ENCODE peak calls at places on chromosomes 13 and 19, in five cellular contexts. One of them, this sample, is unnamed.

GRCh38 chr13:42538996-42539395 is 35.0 kb upstream of the TNFSF11 start:
- DNase-seq in epithelial cell of esophagus: no peak
- DNase-seq in lower leg skin: no peak
- DNase-seq in cardiac muscle cell: no peak
- DNase-seq in HL-60: no peak
- DNase-seq in this sample: no peak

GRCh38 chr19:39407644-39408391 is 1.2 kb downstream of the ZFP36 start:
- DNase-seq in HL-60: peak
- DNase-seq in lower leg skin: peak
- DNase-seq in cardiac muscle cell: no peak
- DNase-seq in epithelial cell of esophagus: peak
- DNase-seq in this sample: peak

GRCh38 chr19:46650445-46650844 is 10.5 kb downstream of the DACT3 start:
- DNase-seq in HL-60: no peak
- DNase-seq in epithelial cell of esophagus: no peak
- DNase-seq in lower leg skin: no peak
- DNase-seq in cardiac muscle cell: no peak
- DNase-seq in this sample: no peak

GRCh38 chr19:17784201-17785008 is 10.5 kb upstream of the B3GNT3 start:
- DNase-seq in cardiac muscle cell: peak
- DNase-seq in lower leg skin: no peak
- DNase-seq in epithelial cell of esophagus: peak
- DNase-seq in HL-60: peak
- DNase-seq in this sample: peak

GRCh38 chr19:10471909-10472308 is 31.2 kb downstream of the KEAP1 start:
- DNase-seq in epithelial cell of esophagus: peak
- DNase-seq in cardiac muscle cell: peak
- DNase-seq in lower leg skin: no peak
- DNase-seq in HL-60: peak
- DNase-seq in this sample: peak

GRCh38 chr13:44140146-44140545 is 233.5 kb upstream of the SERP2 start:
- DNase-seq in HL-60: no peak
- DNase-seq in cardiac muscle cell: no peak
- DNase-seq in epithelial cell of esophagus: no peak
- DNase-seq in lower leg skin: no peak
- DNase-seq in this sample: no peak

GRCh38 chr13:70817571-70817970 is 709.3 kb upstream of the KLHL1 start:
- DNase-seq in lower leg skin: no peak
- DNase-seq in cardiac muscle cell: no peak
- DNase-seq in epithelial cell of esophagus: peak
- DNase-seq in HL-60: no peak
- DNase-seq in this sample: no peak

GRCh38 chr13:79937311-79938243 is 403.3 kb downstream of the SPRY2 start:
- DNase-seq in HL-60: no peak
- DNase-seq in lower leg skin: no peak
- DNase-seq in epithelial cell of esophagus: no peak
- DNase-seq in cardiac muscle cell: no peak
- DNase-seq in this sample: no peak

GRCh38 chr13:48567521-48568331 is 34.8 kb upstream of the RCBTB2 start:
- DNase-seq in HL-60: peak
- DNase-seq in epithelial cell of esophagus: peak
- DNase-seq in cardiac muscle cell: no peak
- DNase-seq in lower leg skin: no peak
- DNase-seq in this sample: no peak

GRCh38 chr13:112618501-112618900 is 30.5 kb upstream of the TUBGCP3 start:
- DNase-seq in cardiac muscle cell: no peak
- DNase-seq in epithelial cell of esophagus: no peak
- DNase-seq in HL-60: no peak
- DNase-seq in lower leg skin: no peak
- DNase-seq in this sample: no peak

GRCh38 chr13:80214521-80214941 is 126.4 kb downstream of the SPRY2 start:
- DNase-seq in cardiac muscle cell: no peak
- DNase-seq in lower leg skin: no peak
- DNase-seq in epithelial cell of esophagus: no peak
- DNase-seq in HL-60: no peak
- DNase-seq in this sample: no peak

GRCh38 chr19:28999733-29000433 is 213.1 kb downstream of the UQCRFS1 start:
- DNase-seq in epithelial cell of esophagus: no peak
- DNase-seq in HL-60: no peak
- DNase-seq in lower leg skin: no peak
- DNase-seq in cardiac muscle cell: no peak
- DNase-seq in this sample: no peak

GRCh38 chr13:111947026-111947810 is 119.7 kb upstream of the SOX1 start:
- DNase-seq in HL-60: no peak
- DNase-seq in lower leg skin: peak
- DNase-seq in epithelial cell of esophagus: peak
- DNase-seq in cardiac muscle cell: no peak
- DNase-seq in this sample: no peak

GRCh38 chr19:55118401-55118991 is 1.1 kb upstream of the PPP1R12C start:
- DNase-seq in lower leg skin: no peak
- DNase-seq in cardiac muscle cell: peak
- DNase-seq in HL-60: peak
- DNase-seq in epithelial cell of esophagus: no peak
- DNase-seq in this sample: no peak

GRCh38 chr19:37698216-37698615 is 21.3 kb downstream of the ZNF607 start:
- DNase-seq in epithelial cell of esophagus: no peak
- DNase-seq in lower leg skin: no peak
- DNase-seq in cardiac muscle cell: no peak
- DNase-seq in HL-60: no peak
- DNase-seq in this sample: no peak

GRCh38 chr13:67725999-67726398 is 495.9 kb upstream of the PCDH9 start:
- DNase-seq in HL-60: no peak
- DNase-seq in cardiac muscle cell: no peak
- DNase-seq in epithelial cell of esophagus: no peak
- DNase-seq in lower leg skin: no peak
- DNase-seq in this sample: no peak

GRCh38 chr19:1066748-1067340 is at the start of gene ARHGAP45:
- DNase-seq in cardiac muscle cell: no peak
- DNase-seq in epithelial cell of esophagus: no peak
- DNase-seq in lower leg skin: no peak
- DNase-seq in HL-60: peak
- DNase-seq in this sample: no peak

GRCh38 chr13:45333973-45334922 is 6.7 kb downstream of the TPT1 start:
- DNase-seq in lower leg skin: no peak
- DNase-seq in HL-60: peak
- DNase-seq in epithelial cell of esophagus: no peak
- DNase-seq in cardiac muscle cell: no peak
- DNase-seq in this sample: peak

GRCh38 chr13:85363504-85363903 is 435.7 kb downstream of the SLITRK6 start:
- DNase-seq in epithelial cell of esophagus: no peak
- DNase-seq in cardiac muscle cell: no peak
- DNase-seq in lower leg skin: no peak
- DNase-seq in HL-60: no peak
- DNase-seq in this sample: no peak

GRCh38 chr13:91078093-91078679 is 269.3 kb upstream of the MIR17HG start:
- DNase-seq in HL-60: no peak
- DNase-seq in cardiac muscle cell: peak
- DNase-seq in lower leg skin: no peak
- DNase-seq in epithelial cell of esophagus: peak
- DNase-seq in this sample: no peak

GRCh38 chr13:79772811-79773210 is 291.9 kb downstream of the NDFIP2 start:
- DNase-seq in HL-60: no peak
- DNase-seq in epithelial cell of esophagus: no peak
- DNase-seq in cardiac muscle cell: no peak
- DNase-seq in lower leg skin: no peak
- DNase-seq in this sample: no peak

GRCh38 chr19:3801412-3802096 is 15.4 kb upstream of the MATK start:
- DNase-seq in lower leg skin: peak
- DNase-seq in epithelial cell of esophagus: peak
- DNase-seq in cardiac muscle cell: peak
- DNase-seq in HL-60: no peak
- DNase-seq in this sample: no peak
- TF ChIP-seq CTCF in lower leg skin: no peak
- TF ChIP-seq CTCF in epithelial cell of esophagus: peak
- TF ChIP-seq CTCF in cardiac muscle cell: peak
- TF ChIP-seq CTCF in HL-60: no peak
- TF ChIP-seq CTCF in this sample: peak

DNA sequence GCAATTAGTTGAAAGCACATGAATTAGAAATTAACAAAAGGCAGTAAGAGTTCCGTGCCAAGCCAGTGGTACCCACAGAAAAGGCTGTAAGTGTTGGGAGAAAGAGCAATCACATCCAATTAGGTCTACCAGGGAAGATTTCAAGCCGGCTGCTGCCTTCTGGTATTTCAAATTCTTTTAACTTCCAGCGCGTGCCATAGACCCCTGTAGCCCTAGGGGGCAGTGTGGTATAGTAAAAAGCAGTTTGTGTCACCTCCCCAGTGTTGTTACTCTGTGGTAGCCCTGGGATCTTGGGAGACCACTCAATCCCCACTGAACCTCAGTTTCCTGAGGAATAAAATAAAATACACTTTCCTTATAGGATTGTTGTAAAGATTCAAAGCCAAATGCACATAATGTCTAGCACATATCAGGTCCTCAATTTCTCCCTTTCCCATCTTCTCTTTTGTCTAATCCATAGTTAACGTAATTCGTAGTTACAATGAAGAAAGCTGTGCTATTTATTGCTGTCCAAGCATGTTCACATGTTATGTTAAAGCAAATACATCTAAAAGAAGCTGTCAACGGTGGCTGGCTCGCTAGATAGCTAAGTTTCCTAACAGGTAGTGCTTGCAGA is 230.2 kb downstream of the TDRD3 start:
- DNase-seq in epithelial cell of esophagus: peak
- DNase-seq in HL-60: peak
- DNase-seq in cardiac muscle cell: peak
- DNase-seq in lower leg skin: no peak
- DNase-seq in this sample: peak
- TF ChIP-seq CTCF in epithelial cell of esophagus: peak
- TF ChIP-seq CTCF in HL-60: peak
- TF ChIP-seq CTCF in cardiac muscle cell: peak
- TF ChIP-seq CTCF in lower leg skin: no peak
- TF ChIP-seq CTCF in this sample: peak

GRCh38 chr13:110123041-110123809 is 183.7 kb downstream of the COL4A1 start:
- DNase-seq in HL-60: no peak
- DNase-seq in epithelial cell of esophagus: peak
- DNase-seq in lower leg skin: peak
- DNase-seq in cardiac muscle cell: no peak
- DNase-seq in this sample: no peak

GRCh38 chr13:110124201-110124600 is 182.8 kb downstream of the COL4A1 start:
- DNase-seq in cardiac muscle cell: no peak
- DNase-seq in lower leg skin: no peak
- DNase-seq in HL-60: no peak
- DNase-seq in epithelial cell of esophagus: no peak
- DNase-seq in this sample: no peak

GRCh38 chr13:110126391-110126961 is 180.5 kb downstream of the COL4A1 start:
- DNase-seq in HL-60: no peak
- DNase-seq in lower leg skin: peak
- DNase-seq in epithelial cell of esophagus: peak
- DNase-seq in cardiac muscle cell: peak
- DNase-seq in this sample: peak

GRCh38 chr13:110125613-110126272 is 181.2 kb downstream of the COL4A1 start:
- DNase-seq in HL-60: no peak
- DNase-seq in lower leg skin: peak
- DNase-seq in epithelial cell of esophagus: no peak
- DNase-seq in cardiac muscle cell: no peak
- DNase-seq in this sample: no peak

GRCh38 chr13:110125157-110125556 is 181.8 kb downstream of the COL4A1 start:
- DNase-seq in lower leg skin: peak
- DNase-seq in epithelial cell of esophagus: no peak
- DNase-seq in cardiac muscle cell: no peak
- DNase-seq in HL-60: no peak
- DNase-seq in this sample: no peak
- TF ChIP-seq CTCF in lower leg skin: no peak
- TF ChIP-seq CTCF in epithelial cell of esophagus: no peak
- TF ChIP-seq CTCF in cardiac muscle cell: no peak
- TF ChIP-seq CTCF in HL-60: no peak
- TF ChIP-seq CTCF in this sample: peak

DNA sequence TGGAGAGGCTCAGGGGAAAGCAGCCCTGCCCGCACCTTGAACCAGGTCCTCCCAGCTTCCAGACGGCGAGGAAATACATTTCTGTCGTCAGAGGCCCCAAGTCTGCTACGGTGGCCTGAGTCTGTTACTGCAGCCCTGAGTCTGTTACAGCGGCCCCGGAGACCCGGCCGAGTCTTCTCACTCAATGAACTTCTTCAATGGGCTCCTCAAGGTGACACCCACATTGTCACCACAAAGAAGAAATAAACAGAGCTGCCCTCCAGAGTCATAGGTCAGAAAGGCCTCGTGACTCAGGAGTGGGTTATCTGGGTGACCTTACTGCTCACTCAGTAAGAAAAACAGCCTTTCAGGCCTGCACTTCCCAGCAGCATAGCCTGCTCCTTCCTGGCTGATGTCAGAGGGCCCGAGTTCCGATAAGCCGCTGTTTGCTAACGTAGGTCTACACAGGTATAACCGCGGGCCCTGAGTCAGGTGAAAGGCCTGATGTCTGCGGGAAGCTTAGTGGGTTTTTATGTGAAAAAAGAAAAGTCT is 66.9 kb upstream of the TM9SF2 start:
- DNase-seq in HL-60: no peak
- DNase-seq in cardiac muscle cell: no peak
- DNase-seq in lower leg skin: no peak
- DNase-seq in epithelial cell of esophagus: no peak
- DNase-seq in this sample: no peak
- TF ChIP-seq CTCF in HL-60: no peak
- TF ChIP-seq CTCF in cardiac muscle cell: no peak
- TF ChIP-seq CTCF in lower leg skin: no peak
- TF ChIP-seq CTCF in epithelial cell of esophagus: no peak
- TF ChIP-seq CTCF in this sample: peak

DNA sequence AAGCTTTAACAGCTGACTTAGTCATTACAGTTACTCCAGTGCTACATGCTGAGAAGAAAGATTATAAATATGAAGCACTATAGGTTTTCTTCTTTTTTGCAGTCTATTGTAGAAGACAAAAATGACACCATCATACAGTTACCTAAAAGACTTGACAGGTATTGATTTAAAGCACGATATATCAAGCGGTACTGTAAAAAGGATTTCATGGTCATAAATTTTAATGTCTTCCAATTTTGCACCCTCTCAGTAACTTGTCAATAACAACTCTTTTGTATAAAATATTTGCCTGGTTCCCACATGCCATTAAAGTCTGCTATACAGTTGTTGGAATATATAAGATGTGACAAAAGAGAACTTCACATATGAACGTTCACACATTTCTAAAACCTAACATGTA is 102.8 kb downstream of the ZIC5 start:
- DNase-seq in cardiac muscle cell: no peak
- DNase-seq in epithelial cell of esophagus: no peak
- DNase-seq in HL-60: no peak
- DNase-seq in lower leg skin: no peak
- DNase-seq in this sample: no peak
- TF ChIP-seq CTCF in cardiac muscle cell: no peak
- TF ChIP-seq CTCF in epithelial cell of esophagus: no peak
- TF ChIP-seq CTCF in HL-60: no peak
- TF ChIP-seq CTCF in lower leg skin: no peak
- TF ChIP-seq CTCF in this sample: no peak